ENCODE peak calls at places on chromosomes 12 and 14, in four cellular contexts. I is iris pigment epithelial cell, Q is fibroblast of mammary gland, L is foreskin fibroblast. N is an unnamed sample.

GRCh38 chr12:131094831-131095805 is 141.4 kb downstream of the ADGRD1 start:
- DNase-seq in I (no peak), Q (no peak), L (no peak), N (no peak)

GRCh38 chr12:68609955-68610434 is 704 bp upstream of the RAP1B start:
- DNase-seq in I (peak), Q (peak), L (no peak), N (peak)

GRCh38 chr14:104927901-104928300 is 3.2 kb downstream of the PLD4 start:
- DNase-seq in I (no peak), Q (no peak), L (no peak), N (no peak)

GRCh38 chr12:104498211-104498801 is 41.6 kb downstream of the CHST11 start:
- DNase-seq in I (peak), Q (peak), L (no peak), N (no peak)

GRCh38 chr14:51938137-51938536 is 51.2 kb upstream of the RTRAF start:
- DNase-seq in I (no peak), Q (peak), L (peak), N (no peak)

GRCh38 chr12:39406257-39406656 is 36.7 kb downstream of the KIF21A start:
- DNase-seq in I (no peak), Q (no peak), L (no peak), N (no peak)

GRCh38 chr14:103624860-103625259 is 4.2 kb upstream of the KLC1 start:
- DNase-seq in I (peak), Q (peak), L (peak), N (peak)

GRCh38 chr12:113639474-113639873 is 167.8 kb upstream of the LHX5 start:
- DNase-seq in I (no peak), Q (no peak), L (no peak), N (no peak)

GRCh38 chr14:58171090-58171489 is 19.1 kb upstream of the ARMH4 start:
- DNase-seq in I (peak), Q (peak), L (peak), N (peak)

GRCh38 chr12:113222730-113223531 is 1.7 kb downstream of the TPCN1 start:
- DNase-seq in I (peak), Q (peak), L (peak), N (peak)

GRCh38 chr14:33962016-33962415 is 11.1 kb upstream of the EGLN3 start:
- DNase-seq in I (no peak), Q (no peak), L (no peak), N (no peak)

GRCh38 chr14:48814562-48814961 is 771.6 kb downstream of the RPS29 start:
- DNase-seq in I (no peak), Q (no peak), L (no peak), N (no peak)

GRCh38 chr12:98456583-98457573 is 58.5 kb upstream of the TMPO start:
- DNase-seq in I (peak), Q (peak), L (peak), N (no peak)

GRCh38 chr12:4117386-4118016 is 156.1 kb upstream of the CCND2 start:
- DNase-seq in I (no peak), Q (no peak), L (no peak), N (no peak)

GRCh38 chr12:46702581-46703344 is 123.0 kb downstream of the SLC38A4 start:
- DNase-seq in I (peak), Q (peak), L (peak), N (peak)

GRCh38 chr12:48001426-48002178 is 2.7 kb downstream of the COL2A1 start:
- DNase-seq in I (peak), Q (peak), L (peak), N (peak)

GRCh38 chr12:73632191-73632590 is 905.4 kb upstream of the ATXN7L3B start:
- DNase-seq in I (no peak), Q (no peak), L (no peak), N (no peak)

GRCh38 chr12:46389130-46389616 is 16.6 kb upstream of the SLC38A2 start:
- DNase-seq in I (peak), Q (peak), L (peak), N (peak)

GRCh38 chr14:36014236-36014635 is 162.3 kb downstream of the PTCSC3 start:
- DNase-seq in I (no peak), Q (no peak), L (no peak), N (no peak)

GRCh38 chr14:21382886-21383847 is 652 bp downstream of the SUPT16H start:
- DNase-seq in I (peak), Q (peak), L (peak), N (peak)

GRCh38 chr12:49928476-49928875 is 22.1 kb upstream of the AQP2 start:
- DNase-seq in I (no peak), Q (no peak), L (no peak), N (no peak)

N was measured in fibroblast of the aortic adventitia.